ENCODE peak calls at places on chromosome 21, in four cellular contexts. X is HepG2, F is K562, M is H1. E is an unnamed sample.

GRCh38 chr21:25331286-25331685 is 276.0 kb downstream of the MRPL39 start:
- DNase-seq in F (no peak), X (no peak), M (no peak), E (no peak)

GRCh38 chr21:40165212-40165611 is 298.0 kb downstream of the PCP4 start:
- DNase-seq in F (no peak), X (no peak), M (no peak), E (no peak)

GRCh38 chr21:25573409-25574206 is 33.7 kb downstream of the MRPL39 start:
- DNase-seq in M (no peak), X (peak), F (peak), E (no peak)

GRCh38 chr21:14487490-14488432 is 58.4 kb downstream of the SAMSN1 start:
- DNase-seq in M (no peak), F (no peak), X (no peak), E (no peak)

GRCh38 chr21:27060190-27060589 is 93.3 kb upstream of the ADAMTS5 start:
- DNase-seq in X (no peak), M (no peak), F (no peak), E (no peak)

GRCh38 chr21:26449161-26449560 is 123.9 kb downstream of the CYYR1 start:
- DNase-seq in M (no peak), X (no peak), F (no peak), E (no peak)

GRCh38 chr21:28344985-28345384 is 647.7 kb downstream of the LTN1 start:
- DNase-seq in F (no peak), M (no peak), X (no peak), E (no peak)

GRCh38 chr21:46355161-46356004 is 31.4 kb downstream of the PCNT start:
- DNase-seq in F (no peak), M (no peak), X (no peak), E (no peak)

GRCh38 chr21:39714331-39714730 is 30.7 kb upstream of the IGSF5 start:
- DNase-seq in F (no peak), M (no peak), X (no peak), E (no peak)

GRCh38 chr21:40640427-40640826 is 206.5 kb downstream of the DSCAM start:
- DNase-seq in M (no peak), X (no peak), F (no peak), E (no peak)

GRCh38 chr21:34983680-34984086 is 65.4 kb downstream of the RUNX1 start:
- DNase-seq in M (no peak), F (peak), X (no peak), E (no peak)

GRCh38 chr21:15775981-15776380 is 46.2 kb downstream of the USP25 start:
- DNase-seq in F (no peak), M (no peak), X (no peak), E (no peak)

GRCh38 chr21:26423506-26423905 is 149.6 kb downstream of the CYYR1 start:
- DNase-seq in X (no peak), F (no peak), M (no peak), E (no peak)

GRCh38 chr21:15289896-15290841 is 225.4 kb upstream of the NRIP1 start:
- DNase-seq in X (peak), M (no peak), F (peak), E (peak)

GRCh38 chr21:31184462-31184861 is 146.2 kb upstream of the KRTAP19-8 start:
- DNase-seq in F (no peak), M (no peak), X (no peak), E (no peak)

GRCh38 chr21:46221664-46222435 is 6.7 kb downstream of the LSS start:
- DNase-seq in X (no peak), F (no peak), M (no peak), E (no peak)

GRCh38 chr21:27371065-27371464 is 404.2 kb upstream of the ADAMTS5 start:
- DNase-seq in F (no peak), X (no peak), M (no peak), E (no peak)

GRCh38 chr21:42120056-42120903 is 49.2 kb downstream of the UMODL1 start:
- DNase-seq in M (no peak), X (peak), F (no peak), E (no peak)
- TF ChIP-seq JUN in M (no peak), X (no peak), F (no peak), E (no peak)

GRCh38 chr21:44657635-44658183 is at the start of gene KRTAP12-3:
- DNase-seq in M (no peak), F (no peak), X (no peak), E (no peak)
- TF ChIP-seq SP1 in M (no peak), F (no peak), X (no peak), E (no peak)

GRCh38 chr21:17050156-17050555 is 462.7 kb upstream of the CXADR start:
- DNase-seq in F (no peak), M (no peak), X (no peak), E (no peak)
- TF ChIP-seq JUN in F (no peak), M (no peak), X (no peak), E (no peak)

GRCh38 chr21:33268736-33269441 is 2.7 kb downstream of the IL10RB start:
- DNase-seq in X (peak), F (no peak), M (no peak), E (no peak)
- TF ChIP-seq SP1 in X (no peak), F (no peak), M (no peak), E (no peak)

GRCh38 chr21:21463456-21463855 is 465.2 kb downstream of the NCAM2 start:
- DNase-seq in F (no peak), X (no peak), M (no peak), E (no peak)
- TF ChIP-seq JUN in F (no peak), X (no peak), M (no peak), E (no peak)

DNA sequence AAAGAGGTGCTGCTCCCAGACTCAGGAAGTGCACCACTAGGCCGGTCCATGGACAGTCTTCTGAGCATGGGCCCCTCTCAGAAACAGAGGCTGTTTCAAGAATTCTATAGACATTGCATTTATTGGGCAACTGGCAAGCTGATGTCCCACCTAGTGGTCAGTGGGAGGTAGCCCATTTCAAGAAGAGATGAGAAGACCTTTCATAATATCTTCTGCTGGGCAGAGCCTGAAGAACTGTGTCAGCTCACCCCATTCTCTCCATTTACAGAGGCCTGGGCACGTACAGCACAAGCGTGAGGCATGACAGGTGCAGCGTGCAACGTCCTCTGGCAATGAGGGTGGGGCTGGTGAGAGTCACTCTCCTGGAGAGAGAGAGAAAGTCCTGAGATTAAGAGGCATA is 216.0 kb downstream of the DYRK1A start:
- DNase-seq in F (peak), M (no peak), X (peak), E (no peak)
- TF ChIP-seq SP1 in F (no peak), M (no peak), X (no peak), E (no peak)

GRCh38 chr21:36260802-36261201 is 59.2 kb upstream of the MORC3 start:
- DNase-seq in X (no peak), F (no peak), M (no peak), E (no peak)

GRCh38 chr21:36257657-36258056 is 62.3 kb upstream of the MORC3 start:
- DNase-seq in F (no peak), X (no peak), M (no peak), E (no peak)

GRCh38 chr21:36263797-36264196 is 56.2 kb upstream of the MORC3 start:
- DNase-seq in F (no peak), M (no peak), X (no peak), E (no peak)

GRCh38 chr21:36261459-36261858 is 58.5 kb upstream of the MORC3 start:
- DNase-seq in X (no peak), F (no peak), M (no peak), E (no peak)

GRCh38 chr21:36260030-36260787 is 59.8 kb upstream of the MORC3 start:
- DNase-seq in M (no peak), X (peak), F (peak), E (peak)
- TF ChIP-seq JUN in M (no peak), X (no peak), F (no peak), E (no peak)

GRCh38 chr21:45009616-45010015 is 64.8 kb upstream of the ADARB1 start:
- DNase-seq in X (no peak), F (no peak), M (no peak), E (no peak)
- TF ChIP-seq SP1 in X (no peak), F (no peak), M (no peak), E (no peak)

DNA sequence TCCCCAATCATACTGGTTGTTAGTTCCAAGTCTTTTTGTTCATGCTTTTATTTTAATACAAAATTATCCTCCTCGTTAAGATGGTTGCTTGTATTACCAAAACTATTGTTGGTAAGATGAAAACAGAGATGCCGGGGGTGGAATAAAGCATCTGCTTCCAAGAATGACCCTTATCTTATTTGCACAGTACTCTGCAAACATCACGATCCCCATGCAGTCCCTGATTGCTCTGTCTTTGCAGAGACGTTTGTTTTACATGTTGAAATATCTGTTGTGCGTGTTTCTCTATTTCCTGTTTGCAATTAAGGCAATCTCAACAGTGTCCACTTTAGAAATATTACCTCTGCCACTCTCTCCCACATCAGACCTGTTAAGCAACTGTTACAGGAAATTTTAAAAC is 141.3 kb upstream of the NCAM2 start:
- DNase-seq in F (peak), X (no peak), M (no peak), E (no peak)
- TF ChIP-seq JUN in F (no peak), X (no peak), M (no peak), E (no peak)